ENCODE peak calls at places on chromosomes 4 and X, in five cellular contexts. C is fibroblast of mammary gland, B is AG09309, T is WTC11, X is sciatic nerve. K is an unnamed sample.

GRCh38 chr4:118682928-118683327 is 2.3 kb upstream of the METTL14 start:
- DNase-seq in C (peak), B (peak), T (no peak), X (no peak), K (peak)

GRCh38 chr4:122458625-122459024 is 2.1 kb upstream of the IL2 start:
- DNase-seq in C (peak), B (no peak), T (no peak), X (no peak), K (no peak)

GRCh38 chrX:40063555-40063954 is 34.2 kb downstream of the BCOR start:
- DNase-seq in C (no peak), B (no peak), T (no peak), X (peak), K (no peak)

GRCh38 chr4:64713256-64713840 is 304.1 kb upstream of the TECRL start:
- DNase-seq in C (peak), B (peak), T (no peak), X (no peak), K (peak)

GRCh38 chr4:89434364-89434988 is 126.9 kb upstream of the GPRIN3 start:
- DNase-seq in C (peak), B (peak), T (no peak), X (no peak), K (peak)

GRCh38 chrX:40727093-40727492 is 8.2 kb downstream of the MED14 start:
- DNase-seq in C (no peak), B (no peak), T (no peak), X (no peak), K (no peak)

GRCh38 chr4:95761441-95761840 is 78.5 kb upstream of the PDHA2 start:
- DNase-seq in C (peak), B (no peak), T (no peak), X (no peak), K (no peak)

GRCh38 chrX:130974323-130974722 is 71.3 kb upstream of the ENOX2 start:
- DNase-seq in C (peak), B (no peak), T (no peak), X (no peak), K (no peak)

GRCh38 chr4:110808371-110808878 is 185.5 kb upstream of the PITX2 start:
- DNase-seq in C (peak), B (no peak), T (no peak), X (no peak), K (no peak)

GRCh38 chr4:147782087-147782781 is 50.3 kb downstream of the ARHGAP10 start:
- DNase-seq in C (peak), B (no peak), T (no peak), X (no peak), K (no peak)

GRCh38 chr4:25080571-25080970 is 49.8 kb upstream of the LGI2 start:
- DNase-seq in C (no peak), B (no peak), T (no peak), X (no peak), K (no peak)

GRCh38 chrX:38138157-38138556 is 82.5 kb downstream of the SRPX start:
- DNase-seq in C (no peak), B (no peak), T (no peak), X (no peak), K (no peak)

GRCh38 chr4:83644677-83645639 is 109.0 kb downstream of the GPAT3 start:
- DNase-seq in C (peak), B (peak), T (no peak), X (no peak), K (peak)

GRCh38 chrX:21529771-21530170 is 128.4 kb downstream of the KLHL34 start:
- DNase-seq in C (peak), B (no peak), T (no peak), X (no peak), K (no peak)

GRCh38 chr4:76380561-76380960 is 40.4 kb downstream of the CCDC158 start:
- DNase-seq in C (no peak), B (no peak), T (peak), X (no peak), K (no peak)

GRCh38 chr4:101136373-101137370 is 210.7 kb downstream of the PPP3CA start:
- DNase-seq in C (no peak), B (no peak), T (no peak), X (no peak), K (no peak)

GRCh38 chr4:152735302-152735917 is 44.1 kb downstream of the TIGD4 start:
- DNase-seq in C (peak), B (no peak), T (no peak), X (no peak), K (peak)

GRCh38 chr4:127224556-127224955 is 408.2 kb upstream of the INTU start:
- DNase-seq in C (no peak), B (no peak), T (no peak), X (no peak), K (no peak)

GRCh38 chr4:40418430-40419230 is 83.5 kb downstream of the CHRNA9 start:
- DNase-seq in C (no peak), B (no peak), T (no peak), X (no peak), K (no peak)

GRCh38 chr4:94350095-94350494 is 7.5 kb upstream of the HPGDS start:
- DNase-seq in C (no peak), B (no peak), T (no peak), X (no peak), K (no peak)

GRCh38 chrX:30489323-30489722 is 88.2 kb downstream of the TASL start:
- DNase-seq in C (peak), B (no peak), T (peak), X (no peak), K (peak)

GRCh38 chrX:149511081-149511480 is 6.0 kb upstream of the IDS start:
- DNase-seq in C (peak), B (no peak), T (no peak), X (no peak), K (no peak)

GRCh38 chrX:136065044-136065671 is 79.9 kb downstream of the SLC9A6 start:
- DNase-seq in C (peak), B (no peak), T (no peak), X (peak), K (no peak)

GRCh38 chrX:147228153-147228552 is 413.6 kb upstream of the CXorf51A start:
- DNase-seq in C (no peak), B (no peak), T (no peak), X (no peak), K (no peak)

GRCh38 chrX:102697506-102697905 is 14.7 kb upstream of the GPRASP2 start:
- DNase-seq in C (peak), B (no peak), T (no peak), X (no peak), K (no peak)

GRCh38 chr4:88843067-88843723 is 145.6 kb upstream of the NAP1L5 start:
- DNase-seq in C (no peak), B (no peak), T (no peak), X (no peak), K (no peak)

GRCh38 chr4:6318206-6318605 is 48.6 kb downstream of the WFS1 start:
- DNase-seq in C (no peak), B (no peak), T (no peak), X (no peak), K (no peak)

GRCh38 chrX:27186671-27187070 is 276.5 kb downstream of the PPP4R3C start:
- DNase-seq in C (peak), B (no peak), T (peak), X (no peak), K (peak)

GRCh38 chrX:102958794-102959193 is 21.7 kb downstream of the RAB40AL start:
- DNase-seq in C (no peak), B (no peak), T (no peak), X (no peak), K (no peak)

GRCh38 chr4:48694824-48695223 is 85.3 kb downstream of the FRYL start:
- DNase-seq in C (no peak), B (no peak), T (no peak), X (no peak), K (no peak)

K was measured in neural progenitor cell.